ENCODE peak calls at places on chromosomes 3 and 15, in nine cellular contexts. C is cardiac muscle cell, J is esophagus squamous epithelium, N is psoas muscle, K is kidney, F is pancreas, D is BJ, V is choroid plexus epithelial cell, A is PC-3. Y is an unnamed sample.

GRCh38 chr15:36106640-36107335 is 472.6 kb upstream of the CDIN1 start:
- DNase-seq in N (no peak), K (no peak), D (no peak), F (no peak), J (no peak), A (no peak), C (peak), V (peak), Y (no peak)

GRCh38 chr3:10224794-10225660 is 23.2 kb upstream of the TATDN2 start:
- DNase-seq in K (no peak), N (peak), J (peak), V (peak), C (peak), A (peak), F (peak), D (no peak), Y (peak)

GRCh38 chr3:13896473-13897154 is 16.7 kb upstream of the WNT7A start:
- DNase-seq in A (peak), N (no peak), F (no peak), V (peak), J (no peak), C (peak), K (no peak), D (no peak), Y (peak)

GRCh38 chr3:140273542-140274195 is 338.7 kb downstream of the CLSTN2 start:
- DNase-seq in N (no peak), V (no peak), C (no peak), A (no peak), F (no peak), J (no peak), K (no peak), D (no peak), Y (no peak)

GRCh38 chr3:64666171-64666581 is 21.6 kb downstream of the ADAMTS9 start:
- DNase-seq in N (no peak), A (no peak), F (no peak), V (peak), K (peak), J (no peak), C (peak), D (no peak), Y (no peak)

GRCh38 chr3:102090646-102091045 is 241.3 kb downstream of the NFKBIZ start:
- DNase-seq in J (no peak), D (no peak), A (peak), F (no peak), C (no peak), V (peak), N (no peak), K (no peak), Y (no peak)

GRCh38 chr15:48520376-48521155 is 124.9 kb downstream of the FBN1 start:
- DNase-seq in A (peak), F (no peak), N (no peak), C (no peak), V (peak), D (no peak), J (no peak), K (no peak), Y (peak)

GRCh38 chr3:56053727-56054126 is 414.5 kb downstream of the ERC2 start:
- DNase-seq in F (no peak), N (no peak), C (no peak), K (no peak), A (no peak), J (no peak), D (no peak), V (no peak), Y (no peak)

GRCh38 chr3:142680710-142681109 is 43.1 kb upstream of the TRPC1 start:
- DNase-seq in J (no peak), C (no peak), D (no peak), A (peak), K (no peak), F (no peak), N (no peak), V (peak), Y (no peak)

GRCh38 chr3:197793246-197793645 is 2.2 kb downstream of the LRCH3 start:
- DNase-seq in K (no peak), A (peak), N (no peak), D (no peak), J (no peak), F (no peak), C (peak), V (peak), Y (no peak)

GRCh38 chr3:188635258-188636038 is 481.5 kb downstream of the LPP start:
- DNase-seq in C (peak), K (no peak), A (peak), N (no peak), J (no peak), F (no peak), V (peak), D (peak), Y (no peak)

GRCh38 chr3:170322501-170323328 is 34.8 kb upstream of the SKIL start:
- DNase-seq in V (peak), C (peak), F (no peak), N (no peak), A (no peak), D (no peak), J (no peak), K (no peak), Y (no peak)

GRCh38 chr3:25594007-25594502 is 70.7 kb downstream of the TOP2B start:
- DNase-seq in C (peak), D (no peak), V (peak), N (no peak), J (no peak), A (peak), K (peak), F (no peak), Y (peak)

GRCh38 chr15:40108061-40108854 is 421 bp downstream of the BMF start:
- DNase-seq in F (peak), V (peak), K (no peak), N (peak), D (no peak), A (peak), J (no peak), C (peak), Y (peak)

GRCh38 chr15:41024141-41024540 is 70.9 kb downstream of the CHAC1 start:
- DNase-seq in D (peak), A (no peak), V (peak), F (no peak), N (no peak), J (no peak), C (peak), K (no peak), Y (no peak)

GRCh38 chr3:4843619-4844018 is 135.6 kb upstream of the BHLHE40 start:
- DNase-seq in V (no peak), A (no peak), N (no peak), J (no peak), F (no peak), K (no peak), D (no peak), C (no peak), Y (no peak)

GRCh38 chr3:121018917-121019321 is 110.9 kb downstream of the STXBP5L start:
- DNase-seq in C (no peak), D (no peak), K (peak), V (no peak), N (no peak), J (no peak), A (no peak), F (no peak), Y (no peak)

GRCh38 chr3:178275793-178276192 is 260.4 kb upstream of the KCNMB2 start:
- DNase-seq in K (no peak), F (no peak), N (no peak), J (no peak), V (no peak), A (peak), C (no peak), D (peak), Y (no peak)

DNA sequence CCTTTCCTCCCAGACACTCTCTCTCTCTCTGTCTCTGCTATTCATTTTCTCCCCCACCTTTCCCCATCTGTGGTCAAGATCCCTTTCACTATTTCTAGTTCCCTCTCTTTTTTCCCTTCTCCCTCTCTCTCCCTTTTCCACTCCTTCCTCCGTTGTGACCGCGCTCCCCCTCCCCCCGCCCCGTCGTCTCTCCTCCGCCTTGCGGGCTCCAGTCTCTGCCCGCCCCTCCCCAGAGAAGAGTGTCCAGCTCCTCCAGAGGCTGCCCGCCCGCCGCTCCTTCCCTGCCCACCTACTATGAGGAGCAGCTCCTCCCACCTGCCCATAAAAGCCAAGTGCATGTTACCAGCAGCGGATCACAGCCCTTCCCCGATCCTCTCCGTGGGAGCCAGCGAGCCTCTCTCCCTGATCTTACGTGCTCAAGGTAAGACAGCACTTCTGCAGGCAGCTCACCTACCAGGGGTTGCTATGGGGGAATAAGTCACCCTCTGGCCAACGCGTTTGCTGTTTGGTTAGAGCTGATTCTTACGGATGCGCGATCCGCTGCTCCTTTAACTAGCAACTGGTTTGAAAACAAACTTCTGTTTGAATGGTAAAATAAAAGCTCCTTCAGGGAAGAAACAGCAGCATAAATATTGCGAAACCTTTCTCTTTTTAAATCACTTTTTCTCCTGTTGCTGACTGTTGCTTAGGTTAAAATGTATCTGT is at the start of gene COL8A1:
- DNase-seq in F (peak), D (no peak), J (no peak), N (peak), C (peak), K (peak), A (peak), V (peak), Y (peak)
- H3K4me3 ChIP-seq in F (no peak), D (peak), J (peak), N (peak), C (peak), K (peak), A (peak), V (peak), Y (peak)

GRCh38 chr15:83515171-83515570 is 68.0 kb downstream of the SH3GL3 start:
- DNase-seq in K (no peak), F (no peak), D (no peak), V (no peak), A (no peak), N (no peak), J (no peak), C (no peak), Y (no peak)

GRCh38 chr15:83514584-83514983 is 67.4 kb downstream of the SH3GL3 start:
- DNase-seq in N (no peak), D (no peak), K (no peak), A (no peak), V (no peak), J (no peak), F (no peak), C (no peak), Y (no peak)

GRCh38 chr15:83510001-83510400 is 62.9 kb downstream of the SH3GL3 start:
- DNase-seq in A (no peak), K (no peak), D (no peak), C (no peak), N (no peak), J (no peak), V (no peak), F (no peak), Y (no peak)

GRCh38 chr15:83516935-83517334 is 69.8 kb downstream of the SH3GL3 start:
- DNase-seq in F (no peak), V (peak), N (no peak), C (peak), A (peak), K (no peak), J (no peak), D (no peak), Y (no peak)

DNA sequence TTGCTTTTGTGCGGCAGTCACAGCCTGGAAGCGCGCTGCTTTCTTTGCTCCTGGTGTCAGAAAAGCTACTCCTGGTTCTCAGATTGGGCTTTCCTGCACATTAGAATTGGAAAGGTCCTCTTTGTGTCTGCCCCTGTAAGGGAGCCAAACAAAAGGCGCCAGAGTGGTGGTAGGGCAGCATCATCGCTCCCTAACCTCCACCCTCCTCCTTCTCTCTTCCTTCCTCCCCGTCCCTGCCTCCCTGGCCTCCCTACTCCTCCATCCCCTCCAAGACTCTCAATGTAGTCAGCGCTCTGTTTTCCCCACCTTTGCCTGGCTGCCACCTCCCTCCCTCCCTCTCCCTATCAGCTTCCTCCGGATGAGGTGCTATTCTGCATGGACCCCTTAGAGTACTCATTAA is 65.3 kb downstream of the SH3GL3 start:
- DNase-seq in N (no peak), F (no peak), A (no peak), D (no peak), V (no peak), K (no peak), C (no peak), J (no peak), Y (peak)
- H3K4me3 ChIP-seq in N (no peak), F (no peak), A (no peak), D (no peak), V (no peak), K (no peak), C (no peak), J (no peak), Y (no peak)

DNA sequence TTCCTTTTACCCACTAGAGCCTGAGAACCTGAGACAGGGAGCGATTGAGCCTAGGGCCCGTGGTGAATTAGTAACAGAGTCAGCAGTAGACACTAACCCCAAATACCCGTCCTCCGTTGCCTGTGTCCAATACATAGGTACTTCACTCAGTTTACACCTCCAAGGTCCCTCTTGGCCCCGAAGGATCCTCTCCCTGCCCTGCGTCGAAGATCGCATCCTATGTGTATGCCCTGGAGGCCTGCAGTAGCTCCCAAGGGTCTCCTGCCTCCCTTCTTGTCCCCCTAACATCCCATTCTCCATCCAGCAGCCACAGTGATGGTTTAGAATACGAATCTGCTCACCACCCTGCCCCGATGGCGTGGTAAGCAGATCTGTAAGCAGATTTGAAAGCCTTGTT is 67.0 kb downstream of the ISG20 start:
- DNase-seq in C (no peak), A (no peak), F (no peak), J (no peak), K (no peak), V (no peak), N (no peak), D (no peak), Y (peak)
- H3K4me3 ChIP-seq in C (peak), A (no peak), F (no peak), J (peak), K (no peak), V (no peak), N (peak), D (peak), Y (peak)

GRCh38 chr3:87996845-87997244 is 62.0 kb downstream of the CGGBP1 start:
- DNase-seq in A (no peak), K (no peak), D (no peak), F (no peak), C (no peak), J (no peak), N (no peak), V (no peak), Y (no peak)
- H3K4me3 ChIP-seq in A (no peak), K (peak), D (no peak), F (no peak), C (no peak), J (no peak), N (no peak), V (no peak), Y (no peak)

DNA sequence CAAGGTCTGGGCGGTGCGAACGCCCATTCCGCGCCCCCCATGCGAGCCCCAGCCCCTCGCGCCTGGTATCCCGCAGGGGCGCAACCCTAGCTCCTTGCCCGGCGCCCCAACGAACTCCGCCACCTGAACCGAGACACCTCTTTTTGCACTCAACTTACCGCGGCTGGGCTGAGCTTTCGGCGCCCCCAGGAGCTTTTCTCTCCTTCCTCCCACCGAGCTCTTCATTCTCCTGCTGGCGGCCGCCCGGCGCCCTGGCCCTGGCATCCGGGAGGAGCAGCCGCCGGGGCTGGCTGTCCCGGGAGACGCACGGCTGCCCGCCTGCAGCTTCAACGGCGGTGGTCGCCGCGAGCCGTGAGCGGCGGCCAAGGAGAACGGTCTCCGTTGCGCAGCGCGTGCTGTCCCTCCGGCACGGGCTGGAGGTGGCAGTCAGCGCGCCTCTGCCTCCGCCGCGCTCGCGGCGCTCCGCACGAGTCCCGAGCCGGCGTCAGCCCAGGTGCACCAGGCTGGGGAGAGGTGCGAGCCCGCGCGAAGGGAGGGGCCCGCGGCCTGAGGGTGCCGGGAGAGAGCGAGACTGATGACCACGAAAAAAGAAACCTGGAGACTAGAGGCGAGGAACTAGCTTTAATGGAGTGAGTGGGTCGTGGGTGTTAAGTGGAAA is 621.4 kb upstream of the ZNF385D start:
- DNase-seq in K (peak), J (no peak), N (no peak), V (no peak), C (peak), A (no peak), F (peak), D (no peak), Y (peak)
- H3K4me3 ChIP-seq in K (no peak), J (peak), N (peak), V (peak), C (peak), A (no peak), F (no peak), D (no peak), Y (peak)

GRCh38 chr3:15796331-15796730 is 1.4 kb downstream of the ANKRD28 start:
- DNase-seq in V (no peak), K (no peak), N (no peak), C (no peak), F (no peak), J (no peak), A (no peak), D (no peak), Y (no peak)

GRCh38 chr3:15795563-15796308 is 2.0 kb downstream of the ANKRD28 start:
- DNase-seq in N (no peak), A (peak), F (no peak), K (no peak), C (peak), J (no peak), D (no peak), V (peak), Y (no peak)

GRCh38 chr3:15794842-15795562 is 2.8 kb downstream of the ANKRD28 start:
- DNase-seq in N (no peak), J (no peak), F (no peak), K (no peak), C (peak), V (peak), A (no peak), D (no peak), Y (no peak)

GRCh38 chr3:15794303-15794771 is 3.4 kb downstream of the ANKRD28 start:
- DNase-seq in K (no peak), V (peak), C (peak), A (peak), D (no peak), F (no peak), J (no peak), N (no peak), Y (no peak)

DNA sequence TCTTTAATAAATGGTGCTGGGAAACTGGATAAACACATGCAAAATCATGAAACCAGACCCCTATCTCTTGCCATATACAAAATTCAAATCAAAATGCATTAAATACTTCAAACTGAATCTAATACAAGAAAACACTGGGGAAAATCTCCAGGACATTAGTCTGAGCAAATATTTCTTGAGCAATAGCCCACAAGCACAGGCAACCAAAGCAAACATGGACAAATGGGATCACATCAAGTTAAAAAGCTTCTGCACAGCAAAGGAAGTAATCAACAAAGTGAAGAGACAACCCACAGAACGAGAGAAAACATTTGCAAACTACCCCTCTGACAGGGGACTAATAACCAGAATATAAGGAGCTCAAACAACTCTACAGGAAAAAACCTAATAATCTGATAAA is 6.3 kb downstream of the ANKRD28 start:
- DNase-seq in F (no peak), C (no peak), D (no peak), A (no peak), V (no peak), J (no peak), K (no peak), N (no peak), Y (no peak)
- H3K4me3 ChIP-seq in F (no peak), C (no peak), D (no peak), A (no peak), V (no peak), J (no peak), K (no peak), N (no peak), Y (no peak)

GRCh38 chr3:51691949-51692348 is 14.9 kb upstream of the GRM2 start:
- DNase-seq in J (no peak), C (no peak), V (no peak), N (no peak), F (no peak), A (no peak), D (no peak), K (no peak), Y (no peak)
- H3K4me3 ChIP-seq in J (no peak), C (no peak), V (no peak), N (no peak), F (no peak), A (no peak), D (no peak), K (no peak), Y (no peak)

Y was measured in H7.